ENCODE peak calls at places on chromosome X, in six cellular contexts. Q is CD4-positive, alpha-beta T cell; Z is B cell; U is breast epithelium; H is thoracic aorta; I is AG04450. V is an unnamed sample.

GRCh38 chrX:42143866-42144592 is 220.7 kb upstream of the CASK start:
- DNase-seq in Z (no peak), H (no peak), Q (no peak), I (no peak), U (no peak), V (no peak)

GRCh38 chrX:133414399-133415275 is 652 bp downstream of the GPC4 start:
- DNase-seq in U (no peak), H (no peak), Q (no peak), I (no peak), Z (peak), V (no peak)

GRCh38 chrX:100368167-100368566 is 41.9 kb downstream of the PCDH19 start:
- DNase-seq in Q (no peak), H (no peak), I (no peak), Z (no peak), U (no peak), V (no peak)

GRCh38 chrX:73851014-73852009 is 288.3 kb downstream of the CHIC1 start:
- DNase-seq in I (no peak), Q (no peak), H (no peak), U (no peak), Z (peak), V (peak)

GRCh38 chrX:148298737-148299136 is 201.7 kb upstream of the AFF2 start:
- DNase-seq in H (no peak), Z (no peak), I (no peak), U (no peak), Q (no peak), V (no peak)

GRCh38 chrX:153576239-153576870 is 22.6 kb downstream of the CCNQ start:
- DNase-seq in Q (no peak), U (no peak), H (no peak), Z (no peak), I (no peak), V (no peak)

GRCh38 chrX:109714340-109714958 is 18.6 kb downstream of the ACSL4 start:
- DNase-seq in U (no peak), Q (no peak), Z (no peak), I (peak), H (no peak), V (no peak)

GRCh38 chrX:9465380-9466114 is 689 bp downstream of the TBL1X start:
- DNase-seq in I (no peak), Q (peak), U (no peak), Z (peak), H (no peak), V (no peak)

GRCh38 chrX:13791559-13791958 is 25.3 kb downstream of the GPM6B start:
- DNase-seq in H (no peak), I (no peak), Q (no peak), Z (no peak), U (no peak), V (no peak)

GRCh38 chrX:85052636-85053343 is 49.1 kb downstream of the APOOL start:
- DNase-seq in H (no peak), I (peak), Z (no peak), U (no peak), Q (no peak), V (peak)

GRCh38 chrX:3713225-3713936 is at the start of gene PRKX:
- DNase-seq in H (no peak), I (no peak), U (no peak), Z (peak), Q (peak), V (no peak)

GRCh38 chrX:40173662-40174593 is 76.2 kb upstream of the BCOR start:
- DNase-seq in Q (peak), U (no peak), H (no peak), I (no peak), Z (peak), V (no peak)

GRCh38 chrX:11100281-11101035 is 10.7 kb upstream of the HCCS start:
- DNase-seq in I (peak), Q (no peak), U (no peak), Z (no peak), H (no peak), V (peak)

GRCh38 chrX:11108253-11108941 is 2.7 kb upstream of the HCCS start:
- DNase-seq in I (no peak), Q (no peak), Z (no peak), U (no peak), H (no peak), V (no peak)

GRCh38 chrX:11103751-11104150 is 7.4 kb upstream of the HCCS start:
- DNase-seq in H (no peak), Q (no peak), Z (no peak), U (no peak), I (no peak), V (no peak)

GRCh38 chrX:11103006-11103405 is 8.1 kb upstream of the HCCS start:
- DNase-seq in I (no peak), Q (no peak), Z (no peak), U (no peak), H (no peak), V (no peak)

DNA sequence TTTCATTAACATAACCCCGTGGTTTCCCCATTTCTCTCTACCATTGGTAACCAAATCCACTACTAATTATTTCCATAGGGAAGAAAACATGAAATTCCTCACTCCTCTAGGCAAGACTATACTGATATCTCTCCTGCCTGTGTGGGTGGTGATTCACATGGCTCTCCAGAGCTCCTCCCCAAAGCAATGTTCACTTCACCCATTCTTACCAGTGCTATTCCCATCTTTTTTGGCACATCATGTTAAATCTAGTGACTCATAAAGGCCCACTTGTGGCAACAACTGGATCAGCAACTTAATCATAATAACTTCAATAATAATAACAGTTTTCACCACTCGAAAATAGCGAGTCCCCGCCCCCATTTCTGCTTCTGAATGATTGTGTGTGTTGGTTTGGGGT is 6.1 kb upstream of the HCCS start:
- DNase-seq in Q (no peak), U (no peak), I (no peak), H (no peak), Z (no peak), V (no peak)
- TF ChIP-seq CTCF in Q (no peak), U (no peak), I (peak), H (no peak), Z (no peak), V (no peak)

GRCh38 chrX:80290834-80291233 is 129.4 kb upstream of the TENT5D start:
- DNase-seq in Q (no peak), I (no peak), U (no peak), Z (no peak), H (no peak), V (no peak)

GRCh38 chrX:80282535-80282934 is 137.7 kb upstream of the TENT5D start:
- DNase-seq in Q (no peak), U (no peak), Z (no peak), H (no peak), I (no peak), V (no peak)

GRCh38 chrX:80285131-80285773 is 135.0 kb upstream of the TENT5D start:
- DNase-seq in Q (no peak), H (no peak), U (no peak), Z (no peak), I (no peak), V (no peak)
- TF ChIP-seq CTCF in Q (no peak), H (no peak), U (no peak), Z (no peak), I (no peak), V (peak)

GRCh38 chrX:50920132-50920531 is 9.6 kb downstream of the BMP15 start:
- DNase-seq in Q (no peak), U (no peak), I (no peak), Z (no peak), H (no peak), V (no peak)
- TF ChIP-seq CTCF in Q (no peak), U (no peak), I (peak), Z (no peak), H (no peak), V (peak)

DNA sequence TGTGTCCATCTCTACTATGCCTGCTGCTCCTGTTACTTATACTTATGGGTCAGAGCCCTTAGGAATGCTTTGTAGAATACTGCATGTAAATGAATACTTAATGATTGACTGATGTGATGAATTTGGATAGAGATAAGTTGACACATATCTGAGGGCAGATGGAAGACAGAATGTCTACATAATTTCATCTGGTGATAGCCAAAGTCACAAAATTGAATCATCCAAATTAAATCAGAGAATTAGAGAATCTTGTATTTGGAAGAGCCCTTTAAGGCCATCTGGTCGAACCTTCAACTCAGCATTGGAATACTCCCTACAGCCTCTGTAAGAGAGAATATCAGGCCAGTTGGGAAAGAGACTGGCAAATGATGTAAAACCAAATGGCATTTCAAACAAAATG is 944.7 kb downstream of the RPA4 start:
- DNase-seq in H (no peak), U (no peak), Z (no peak), Q (no peak), I (no peak), V (no peak)
- TF ChIP-seq CTCF in H (no peak), U (no peak), Z (no peak), Q (no peak), I (no peak), V (no peak)

GRCh38 chrX:20352935-20353336 is 86.2 kb upstream of the RPS6KA3 start:
- DNase-seq in U (no peak), Q (no peak), I (no peak), Z (no peak), H (no peak), V (no peak)

GRCh38 chrX:20347486-20347885 is 80.8 kb upstream of the RPS6KA3 start:
- DNase-seq in I (no peak), H (no peak), Z (no peak), Q (no peak), U (no peak), V (no peak)

GRCh38 chrX:20348139-20348538 is 81.4 kb upstream of the RPS6KA3 start:
- DNase-seq in Z (no peak), H (no peak), U (no peak), I (no peak), Q (no peak), V (no peak)

GRCh38 chrX:20352504-20352903 is 85.8 kb upstream of the RPS6KA3 start:
- DNase-seq in Q (no peak), I (no peak), U (no peak), H (no peak), Z (no peak), V (no peak)

DNA sequence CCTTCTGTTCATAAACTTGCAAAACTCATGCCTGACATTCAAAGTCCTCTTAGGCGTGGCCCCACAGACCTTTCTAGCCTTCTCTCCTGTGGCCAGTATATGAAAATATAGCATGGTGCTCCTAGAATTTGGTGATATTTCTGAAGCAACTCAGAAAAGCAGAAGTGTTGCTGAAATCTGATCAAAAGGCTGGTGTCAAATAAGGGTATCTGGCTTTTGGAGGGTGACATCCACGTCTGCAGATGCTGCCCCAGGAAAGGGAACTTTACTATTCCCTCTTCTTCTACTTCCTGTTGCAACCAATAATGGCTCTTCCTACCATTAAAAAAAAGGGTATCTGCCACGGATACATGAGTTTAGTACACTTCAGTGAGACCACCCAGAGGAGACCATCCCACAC is 83.9 kb upstream of the RPS6KA3 start:
- DNase-seq in U (no peak), H (no peak), Q (no peak), Z (no peak), I (no peak), V (no peak)
- TF ChIP-seq CTCF in U (no peak), H (no peak), Q (no peak), Z (no peak), I (no peak), V (no peak)

V was measured in AG09319.